ENCODE peak calls at places on chromosomes 7 and 10, in seven cellular contexts. One of them, this sample, is unnamed. For H3K27me3 and H3K36me3, the result is how much of the 10 kb centered on the place peaks cover.

GRCh38 chr10:87531908-87532622 is 27.4 kb downstream of the MINPP1 start:
- DNase-seq in osteoblast: peak
- DNase-seq in HCT116: no peak
- DNase-seq in IMR-90: peak
- DNase-seq in psoas muscle: no peak
- DNase-seq in sigmoid colon: peak
- DNase-seq in heart left ventricle: no peak
- DNase-seq in this sample: no peak

GRCh38 chr7:82235710-82236109 is 207.9 kb downstream of the CACNA2D1 start:
- DNase-seq in osteoblast: peak
- DNase-seq in HCT116: no peak
- DNase-seq in IMR-90: peak
- DNase-seq in psoas muscle: no peak
- DNase-seq in sigmoid colon: no peak
- DNase-seq in heart left ventricle: no peak
- DNase-seq in this sample: no peak

GRCh38 chr10:34505338-34505737 is 309.8 kb downstream of the PARD3 start:
- DNase-seq in osteoblast: no peak
- DNase-seq in HCT116: no peak
- DNase-seq in IMR-90: no peak
- DNase-seq in psoas muscle: no peak
- DNase-seq in sigmoid colon: no peak
- DNase-seq in heart left ventricle: no peak
- DNase-seq in this sample: no peak

GRCh38 chr10:102449321-102450123 is 1.8 kb downstream of the C10orf95 start:
- DNase-seq in osteoblast: no peak
- DNase-seq in HCT116: peak
- DNase-seq in IMR-90: no peak
- DNase-seq in psoas muscle: peak
- DNase-seq in sigmoid colon: peak
- DNase-seq in heart left ventricle: peak
- DNase-seq in this sample: peak

GRCh38 chr10:72561745-72562166 is 64.1 kb downstream of the MICU1 start:
- DNase-seq in osteoblast: no peak
- DNase-seq in HCT116: no peak
- DNase-seq in IMR-90: no peak
- DNase-seq in psoas muscle: no peak
- DNase-seq in sigmoid colon: no peak
- DNase-seq in heart left ventricle: no peak
- DNase-seq in this sample: no peak

GRCh38 chr7:136057509-136057908 is 80.3 kb upstream of the MTPN start:
- DNase-seq in osteoblast: no peak
- DNase-seq in HCT116: no peak
- DNase-seq in IMR-90: no peak
- DNase-seq in psoas muscle: no peak
- DNase-seq in sigmoid colon: no peak
- DNase-seq in heart left ventricle: no peak
- DNase-seq in this sample: no peak

GRCh38 chr7:116552616-116553015 is 27.8 kb downstream of the CAV1 start:
- DNase-seq in osteoblast: no peak
- DNase-seq in HCT116: peak
- DNase-seq in IMR-90: peak
- DNase-seq in psoas muscle: no peak
- DNase-seq in sigmoid colon: no peak
- DNase-seq in heart left ventricle: no peak
- DNase-seq in this sample: no peak

GRCh38 chr10:117933036-117933435 is 113.7 kb downstream of the RAB11FIP2 start:
- DNase-seq in osteoblast: no peak
- DNase-seq in HCT116: no peak
- DNase-seq in IMR-90: peak
- DNase-seq in psoas muscle: no peak
- DNase-seq in sigmoid colon: no peak
- DNase-seq in heart left ventricle: no peak
- DNase-seq in this sample: no peak

GRCh38 chr7:121019018-121019417 is 30.5 kb downstream of the CPED1 start:
- DNase-seq in osteoblast: no peak
- DNase-seq in HCT116: no peak
- DNase-seq in IMR-90: peak
- DNase-seq in psoas muscle: no peak
- DNase-seq in sigmoid colon: no peak
- DNase-seq in heart left ventricle: no peak
- DNase-seq in this sample: no peak

GRCh38 chr7:121164247-121164646 is 164.6 kb upstream of the WNT16 start:
- DNase-seq in osteoblast: no peak
- DNase-seq in HCT116: no peak
- DNase-seq in IMR-90: no peak
- DNase-seq in psoas muscle: no peak
- DNase-seq in sigmoid colon: no peak
- DNase-seq in heart left ventricle: no peak
- DNase-seq in this sample: no peak

GRCh38 chr7:91348686-91349085 is 84.5 kb downstream of the FZD1 start:
- DNase-seq in osteoblast: no peak
- DNase-seq in HCT116: no peak
- DNase-seq in IMR-90: peak
- DNase-seq in psoas muscle: no peak
- DNase-seq in sigmoid colon: no peak
- DNase-seq in heart left ventricle: no peak
- DNase-seq in this sample: no peak

GRCh38 chr10:404341-404740 is 269.1 kb downstream of the ZMYND11 start:
- DNase-seq in osteoblast: no peak
- DNase-seq in HCT116: no peak
- DNase-seq in IMR-90: peak
- DNase-seq in psoas muscle: no peak
- DNase-seq in sigmoid colon: no peak
- DNase-seq in heart left ventricle: no peak
- DNase-seq in this sample: no peak

GRCh38 chr7:106176414-106177294 is 64.5 kb upstream of the SYPL1 start:
- DNase-seq in osteoblast: peak
- DNase-seq in HCT116: peak
- DNase-seq in IMR-90: peak
- DNase-seq in psoas muscle: peak
- DNase-seq in sigmoid colon: peak
- DNase-seq in heart left ventricle: peak
- DNase-seq in this sample: peak

GRCh38 chr7:147859486-147859885 is 731.1 kb upstream of the C7orf33 start:
- DNase-seq in osteoblast: no peak
- DNase-seq in HCT116: no peak
- DNase-seq in IMR-90: no peak
- DNase-seq in psoas muscle: no peak
- DNase-seq in sigmoid colon: no peak
- DNase-seq in heart left ventricle: no peak
- DNase-seq in this sample: no peak

GRCh38 chr7:27375958-27376357 is 133.4 kb downstream of the EVX1 start:
- DNase-seq in osteoblast: no peak
- DNase-seq in HCT116: no peak
- DNase-seq in IMR-90: no peak
- DNase-seq in psoas muscle: no peak
- DNase-seq in sigmoid colon: peak
- DNase-seq in heart left ventricle: no peak
- DNase-seq in this sample: peak

GRCh38 chr7:69237541-69237940 is 360.7 kb upstream of the AUTS2 start:
- DNase-seq in osteoblast: no peak
- DNase-seq in HCT116: no peak
- DNase-seq in IMR-90: no peak
- DNase-seq in psoas muscle: no peak
- DNase-seq in sigmoid colon: no peak
- DNase-seq in heart left ventricle: no peak
- DNase-seq in this sample: no peak
- H3K27me3 ChIP-seq in osteoblast: under half
- H3K27me3 ChIP-seq in HCT116: under half
- H3K27me3 ChIP-seq in IMR-90: under half
- H3K27me3 ChIP-seq in psoas muscle: under half
- H3K27me3 ChIP-seq in sigmoid colon: under half
- H3K27me3 ChIP-seq in heart left ventricle: under half
- H3K27me3 ChIP-seq in this sample: half or more

DNA sequence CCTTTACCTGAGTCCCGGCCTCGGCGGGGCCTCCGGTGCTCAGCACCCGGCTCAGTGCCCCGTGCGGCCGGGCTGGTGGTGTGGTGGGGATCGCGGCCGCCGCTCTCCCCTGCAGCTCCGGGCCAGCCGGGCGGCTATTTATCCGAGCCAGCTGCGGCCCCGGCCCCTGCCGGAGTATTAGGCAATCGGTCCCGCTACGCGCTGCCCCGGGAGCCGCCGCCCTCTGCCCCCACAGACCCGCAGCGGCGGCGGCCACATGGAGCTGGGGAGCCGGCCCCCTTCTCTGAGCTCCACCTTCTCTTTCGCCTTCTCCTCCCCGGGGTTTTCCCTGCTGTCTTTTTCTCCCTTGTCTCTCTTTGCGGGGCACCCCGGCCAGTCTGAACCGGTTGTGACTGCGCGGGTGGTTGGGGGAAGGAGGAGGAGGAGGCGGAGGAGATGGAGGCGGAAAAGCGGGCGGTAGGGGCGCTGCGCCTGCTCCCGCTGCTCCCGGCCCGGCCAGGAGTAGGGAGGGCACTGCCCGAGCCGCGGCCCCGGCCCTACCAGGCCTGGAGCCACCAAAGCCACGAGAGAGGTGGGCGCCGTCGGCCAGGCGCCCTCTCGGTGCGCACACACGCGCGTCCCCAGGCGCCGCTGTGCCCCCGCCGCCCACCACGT is at the start of gene SLC16A9:
- DNase-seq in osteoblast: peak
- DNase-seq in HCT116: peak
- DNase-seq in IMR-90: peak
- DNase-seq in psoas muscle: peak
- DNase-seq in sigmoid colon: peak
- DNase-seq in heart left ventricle: peak
- DNase-seq in this sample: peak
- H3K4me3 ChIP-seq in osteoblast: peak
- H3K4me3 ChIP-seq in HCT116: peak
- H3K4me3 ChIP-seq in IMR-90: peak
- H3K4me3 ChIP-seq in psoas muscle: peak
- H3K4me3 ChIP-seq in sigmoid colon: peak
- H3K4me3 ChIP-seq in heart left ventricle: peak
- H3K4me3 ChIP-seq in this sample: peak

GRCh38 chr10:73756183-73756582 is 12.0 kb downstream of the SEC24C start:
- DNase-seq in osteoblast: no peak
- DNase-seq in HCT116: no peak
- DNase-seq in IMR-90: no peak
- DNase-seq in psoas muscle: no peak
- DNase-seq in sigmoid colon: peak
- DNase-seq in heart left ventricle: no peak
- DNase-seq in this sample: no peak

GRCh38 chr10:73746721-73747120 is 2.5 kb downstream of the SEC24C start:
- DNase-seq in osteoblast: no peak
- DNase-seq in HCT116: no peak
- DNase-seq in IMR-90: no peak
- DNase-seq in psoas muscle: no peak
- DNase-seq in sigmoid colon: no peak
- DNase-seq in heart left ventricle: no peak
- DNase-seq in this sample: no peak

DNA sequence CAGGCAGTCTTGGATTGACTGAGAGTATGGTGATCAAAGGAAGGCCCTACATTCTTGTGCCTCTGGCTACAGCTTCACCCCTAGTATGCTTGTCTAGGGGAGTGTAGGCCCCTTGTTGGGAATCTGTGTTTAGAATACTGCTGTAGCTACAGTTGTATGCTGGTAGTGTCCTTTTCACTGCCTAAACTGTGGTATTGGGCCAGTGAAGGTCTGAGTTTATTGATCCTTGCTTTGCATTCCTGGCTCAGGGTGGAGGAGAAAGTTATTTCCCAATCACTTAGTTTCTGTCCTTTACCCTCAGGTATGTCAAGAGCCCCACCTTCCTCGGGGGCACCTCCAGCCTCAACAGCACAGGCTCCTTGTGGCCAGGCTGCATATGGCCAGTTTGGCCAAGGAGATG is 6.6 kb downstream of the SEC24C start:
- DNase-seq in osteoblast: no peak
- DNase-seq in HCT116: no peak
- DNase-seq in IMR-90: no peak
- DNase-seq in psoas muscle: no peak
- DNase-seq in sigmoid colon: peak
- DNase-seq in heart left ventricle: no peak
- DNase-seq in this sample: no peak
- H3K36me3 ChIP-seq in osteoblast: half or more
- H3K36me3 ChIP-seq in HCT116: under half
- H3K36me3 ChIP-seq in IMR-90: under half
- H3K36me3 ChIP-seq in psoas muscle: under half
- H3K36me3 ChIP-seq in sigmoid colon: under half
- H3K36me3 ChIP-seq in heart left ventricle: half or more
- H3K36me3 ChIP-seq in this sample: under half

DNA sequence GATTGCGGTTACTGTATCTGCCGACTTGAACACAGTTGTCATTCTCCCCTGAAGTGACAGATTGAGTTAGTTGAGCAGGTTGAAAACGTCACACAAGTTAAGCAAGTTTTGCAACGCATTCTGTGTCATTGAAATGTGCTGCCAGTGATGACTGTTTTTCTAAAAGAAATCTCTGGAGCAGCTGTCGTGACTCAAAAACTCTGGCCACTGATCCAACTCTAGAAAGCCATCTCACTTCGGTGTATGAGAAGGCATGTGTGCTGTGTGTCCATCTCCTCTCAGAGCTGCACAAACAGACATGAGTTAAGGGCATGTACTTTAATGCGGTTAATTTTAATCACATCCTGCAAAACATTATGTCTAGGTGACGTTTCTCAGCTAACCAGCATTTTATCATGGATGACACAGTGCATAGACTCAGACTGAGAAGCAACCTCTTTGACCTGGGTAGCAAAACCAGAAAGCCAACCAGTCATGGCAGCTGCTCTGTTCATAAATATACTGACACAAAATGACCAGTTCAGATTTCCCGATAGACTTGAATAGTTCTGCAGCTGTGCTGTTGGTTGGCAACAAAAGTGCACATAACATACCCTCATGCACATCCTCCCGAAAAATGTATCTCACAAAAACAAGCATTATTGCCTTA is 69.3 kb downstream of the CSTF2T start:
- DNase-seq in osteoblast: no peak
- DNase-seq in HCT116: no peak
- DNase-seq in IMR-90: peak
- DNase-seq in psoas muscle: peak
- DNase-seq in sigmoid colon: no peak
- DNase-seq in heart left ventricle: peak
- DNase-seq in this sample: no peak
- H3K27me3 ChIP-seq in osteoblast: under half
- H3K27me3 ChIP-seq in HCT116: under half
- H3K27me3 ChIP-seq in IMR-90: under half
- H3K27me3 ChIP-seq in psoas muscle: under half
- H3K27me3 ChIP-seq in sigmoid colon: under half
- H3K27me3 ChIP-seq in heart left ventricle: under half
- H3K27me3 ChIP-seq in this sample: under half

DNA sequence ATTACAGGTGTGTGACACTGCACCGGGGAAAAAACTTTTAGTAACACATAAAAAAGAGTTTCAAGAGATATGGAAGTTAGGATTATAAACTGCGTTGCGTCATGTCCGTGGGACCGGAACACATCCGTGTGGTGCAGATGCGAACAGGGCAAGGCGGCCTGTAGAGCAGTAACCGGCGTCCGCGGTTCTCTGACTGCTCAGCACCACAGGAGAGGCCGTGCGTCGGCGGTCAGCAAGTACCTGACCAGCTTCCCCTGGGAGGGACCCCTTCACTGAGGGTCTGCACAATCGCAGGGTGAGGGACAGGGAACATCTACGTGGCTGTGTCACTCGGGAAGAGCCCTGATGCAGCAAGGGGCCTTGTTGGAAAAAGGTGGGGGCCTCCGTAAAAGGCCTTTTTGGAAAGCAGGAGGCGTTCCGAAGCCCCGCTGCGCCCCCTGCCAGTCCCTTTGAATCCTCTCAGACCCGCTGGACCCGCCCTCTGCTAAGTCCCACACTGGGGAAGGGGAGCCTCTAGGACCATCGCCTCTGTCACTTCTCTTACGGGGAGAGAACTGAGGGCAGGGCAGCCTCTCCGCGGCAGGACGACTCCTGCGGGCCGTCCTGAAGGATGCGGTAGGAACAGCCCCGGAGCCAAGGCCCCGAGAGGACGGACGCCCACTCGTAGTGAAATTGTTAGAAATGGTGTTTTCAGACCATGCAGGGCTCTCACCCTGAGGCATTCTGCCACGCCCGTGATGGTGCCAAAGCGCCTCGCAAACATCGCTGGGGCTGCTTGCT is 771.6 kb upstream of the COBL start:
- DNase-seq in osteoblast: no peak
- DNase-seq in HCT116: no peak
- DNase-seq in IMR-90: no peak
- DNase-seq in psoas muscle: peak
- DNase-seq in sigmoid colon: no peak
- DNase-seq in heart left ventricle: no peak
- DNase-seq in this sample: peak
- H3K4me3 ChIP-seq in osteoblast: no peak
- H3K4me3 ChIP-seq in HCT116: no peak
- H3K4me3 ChIP-seq in IMR-90: no peak
- H3K4me3 ChIP-seq in psoas muscle: peak
- H3K4me3 ChIP-seq in sigmoid colon: peak
- H3K4me3 ChIP-seq in heart left ventricle: peak
- H3K4me3 ChIP-seq in this sample: peak